ENCODE peak calls at places on chromosome 1, in five cellular contexts. One of them, this sample, is unnamed.

GRCh38 chr1:53722025-53722424 is 16.9 kb downstream of the GLIS1 start:
- DNase-seq in effector memory CD8-positive, alpha-beta T cell: no peak
- DNase-seq in CD4-positive, alpha-beta memory T cell: no peak
- DNase-seq in coronary artery: no peak
- DNase-seq in brain pericyte: no peak
- DNase-seq in this sample: no peak

GRCh38 chr1:10979483-10979920 is 33.0 kb upstream of the TARDBP start:
- DNase-seq in effector memory CD8-positive, alpha-beta T cell: no peak
- DNase-seq in coronary artery: no peak
- DNase-seq in brain pericyte: no peak
- DNase-seq in CD4-positive, alpha-beta memory T cell: no peak
- DNase-seq in this sample: no peak

GRCh38 chr1:89041055-89041707 is 18.5 kb upstream of the GBP3 start:
- DNase-seq in CD4-positive, alpha-beta memory T cell: no peak
- DNase-seq in effector memory CD8-positive, alpha-beta T cell: no peak
- DNase-seq in coronary artery: no peak
- DNase-seq in brain pericyte: no peak
- DNase-seq in this sample: no peak

GRCh38 chr1:234554478-234555311 is 55.3 kb downstream of the IRF2BP2 start:
- DNase-seq in brain pericyte: no peak
- DNase-seq in effector memory CD8-positive, alpha-beta T cell: no peak
- DNase-seq in coronary artery: peak
- DNase-seq in CD4-positive, alpha-beta memory T cell: no peak
- DNase-seq in this sample: no peak

GRCh38 chr1:229121845-229122436 is 149.0 kb upstream of the RAB4A start:
- DNase-seq in CD4-positive, alpha-beta memory T cell: no peak
- DNase-seq in coronary artery: no peak
- DNase-seq in effector memory CD8-positive, alpha-beta T cell: no peak
- DNase-seq in brain pericyte: no peak
- DNase-seq in this sample: no peak

GRCh38 chr1:31439276-31439675 is 26.3 kb downstream of the SERINC2 start:
- DNase-seq in brain pericyte: no peak
- DNase-seq in effector memory CD8-positive, alpha-beta T cell: no peak
- DNase-seq in CD4-positive, alpha-beta memory T cell: no peak
- DNase-seq in coronary artery: no peak
- DNase-seq in this sample: no peak

GRCh38 chr1:221991221-221991620 is 249.3 kb upstream of the DUSP10 start:
- DNase-seq in coronary artery: no peak
- DNase-seq in CD4-positive, alpha-beta memory T cell: no peak
- DNase-seq in effector memory CD8-positive, alpha-beta T cell: no peak
- DNase-seq in brain pericyte: no peak
- DNase-seq in this sample: no peak

GRCh38 chr1:87450615-87451209 is 122.0 kb downstream of the LMO4 start:
- DNase-seq in coronary artery: no peak
- DNase-seq in effector memory CD8-positive, alpha-beta T cell: peak
- DNase-seq in brain pericyte: no peak
- DNase-seq in CD4-positive, alpha-beta memory T cell: peak
- DNase-seq in this sample: no peak

GRCh38 chr1:24926596-24927249 is 3.4 kb downstream of the RUNX3 start:
- DNase-seq in effector memory CD8-positive, alpha-beta T cell: no peak
- DNase-seq in CD4-positive, alpha-beta memory T cell: no peak
- DNase-seq in coronary artery: no peak
- DNase-seq in brain pericyte: no peak
- DNase-seq in this sample: no peak

GRCh38 chr1:15028117-15028516 is 125.4 kb upstream of the TMEM51 start:
- DNase-seq in CD4-positive, alpha-beta memory T cell: no peak
- DNase-seq in effector memory CD8-positive, alpha-beta T cell: no peak
- DNase-seq in coronary artery: no peak
- DNase-seq in brain pericyte: no peak
- DNase-seq in this sample: no peak

GRCh38 chr1:21956720-21957552 is 19.8 kb upstream of the HSPG2 start:
- DNase-seq in CD4-positive, alpha-beta memory T cell: peak
- DNase-seq in brain pericyte: no peak
- DNase-seq in coronary artery: no peak
- DNase-seq in effector memory CD8-positive, alpha-beta T cell: peak
- DNase-seq in this sample: no peak

GRCh38 chr1:56415258-56415657 is 164.1 kb downstream of the PLPP3 start:
- DNase-seq in coronary artery: no peak
- DNase-seq in brain pericyte: no peak
- DNase-seq in CD4-positive, alpha-beta memory T cell: no peak
- DNase-seq in effector memory CD8-positive, alpha-beta T cell: no peak
- DNase-seq in this sample: no peak

GRCh38 chr1:232039303-232039702 is 412.7 kb downstream of the DISC1 start:
- DNase-seq in CD4-positive, alpha-beta memory T cell: no peak
- DNase-seq in effector memory CD8-positive, alpha-beta T cell: no peak
- DNase-seq in brain pericyte: no peak
- DNase-seq in coronary artery: no peak
- DNase-seq in this sample: no peak

GRCh38 chr1:81730881-81731280 is 69.9 kb upstream of the ADGRL2 start:
- DNase-seq in CD4-positive, alpha-beta memory T cell: no peak
- DNase-seq in coronary artery: no peak
- DNase-seq in brain pericyte: no peak
- DNase-seq in effector memory CD8-positive, alpha-beta T cell: no peak
- DNase-seq in this sample: no peak

GRCh38 chr1:174008979-174009378 is 13.2 kb downstream of the RC3H1 start:
- DNase-seq in coronary artery: no peak
- DNase-seq in CD4-positive, alpha-beta memory T cell: no peak
- DNase-seq in brain pericyte: no peak
- DNase-seq in effector memory CD8-positive, alpha-beta T cell: no peak
- DNase-seq in this sample: peak

GRCh38 chr1:201599548-201599947 is 60.6 kb downstream of the NAV1 start:
- DNase-seq in effector memory CD8-positive, alpha-beta T cell: no peak
- DNase-seq in brain pericyte: no peak
- DNase-seq in coronary artery: no peak
- DNase-seq in CD4-positive, alpha-beta memory T cell: no peak
- DNase-seq in this sample: no peak

GRCh38 chr1:240149488-240150094 is 57.9 kb downstream of the FMN2 start:
- DNase-seq in CD4-positive, alpha-beta memory T cell: no peak
- DNase-seq in coronary artery: no peak
- DNase-seq in effector memory CD8-positive, alpha-beta T cell: no peak
- DNase-seq in brain pericyte: no peak
- DNase-seq in this sample: no peak

GRCh38 chr1:2174348-2175054 is 20.1 kb downstream of the FAAP20 start:
- DNase-seq in brain pericyte: no peak
- DNase-seq in coronary artery: peak
- DNase-seq in CD4-positive, alpha-beta memory T cell: peak
- DNase-seq in effector memory CD8-positive, alpha-beta T cell: no peak
- DNase-seq in this sample: peak

GRCh38 chr1:89989791-89990190 is 5.1 kb upstream of the ZNF326 start:
- DNase-seq in coronary artery: no peak
- DNase-seq in brain pericyte: no peak
- DNase-seq in CD4-positive, alpha-beta memory T cell: no peak
- DNase-seq in effector memory CD8-positive, alpha-beta T cell: no peak
- DNase-seq in this sample: no peak

GRCh38 chr1:210723646-210724045 is 394.9 kb downstream of the HHAT start:
- DNase-seq in brain pericyte: no peak
- DNase-seq in coronary artery: no peak
- DNase-seq in CD4-positive, alpha-beta memory T cell: no peak
- DNase-seq in effector memory CD8-positive, alpha-beta T cell: no peak
- DNase-seq in this sample: no peak

GRCh38 chr1:228198977-228199590 is 8.8 kb upstream of the OBSCN start:
- DNase-seq in CD4-positive, alpha-beta memory T cell: no peak
- DNase-seq in brain pericyte: no peak
- DNase-seq in effector memory CD8-positive, alpha-beta T cell: no peak
- DNase-seq in coronary artery: no peak
- DNase-seq in this sample: no peak

GRCh38 chr1:192529031-192529755 is 46.4 kb upstream of the RGS1 start:
- DNase-seq in coronary artery: no peak
- DNase-seq in CD4-positive, alpha-beta memory T cell: no peak
- DNase-seq in brain pericyte: no peak
- DNase-seq in effector memory CD8-positive, alpha-beta T cell: no peak
- DNase-seq in this sample: no peak

GRCh38 chr1:157403608-157404007 is 148.7 kb downstream of the FCRL5 start:
- DNase-seq in CD4-positive, alpha-beta memory T cell: no peak
- DNase-seq in coronary artery: no peak
- DNase-seq in brain pericyte: no peak
- DNase-seq in effector memory CD8-positive, alpha-beta T cell: no peak
- DNase-seq in this sample: peak

GRCh38 chr1:163205513-163205912 is 2.8 kb upstream of the RGS5 start:
- DNase-seq in coronary artery: no peak
- DNase-seq in CD4-positive, alpha-beta memory T cell: no peak
- DNase-seq in effector memory CD8-positive, alpha-beta T cell: no peak
- DNase-seq in brain pericyte: no peak
- DNase-seq in this sample: no peak

GRCh38 chr1:20590313-20590777 is 1.4 kb downstream of the CDA start:
- DNase-seq in coronary artery: no peak
- DNase-seq in CD4-positive, alpha-beta memory T cell: no peak
- DNase-seq in effector memory CD8-positive, alpha-beta T cell: no peak
- DNase-seq in brain pericyte: no peak
- DNase-seq in this sample: peak

GRCh38 chr1:50419192-50419906 is 3.9 kb downstream of the DMRTA2 start:
- DNase-seq in CD4-positive, alpha-beta memory T cell: no peak
- DNase-seq in effector memory CD8-positive, alpha-beta T cell: no peak
- DNase-seq in coronary artery: no peak
- DNase-seq in brain pericyte: no peak
- DNase-seq in this sample: peak

GRCh38 chr1:47696404-47696910 is 258.6 kb downstream of the FOXD2 start:
- DNase-seq in brain pericyte: no peak
- DNase-seq in effector memory CD8-positive, alpha-beta T cell: no peak
- DNase-seq in coronary artery: peak
- DNase-seq in CD4-positive, alpha-beta memory T cell: no peak
- DNase-seq in this sample: no peak

GRCh38 chr1:235275223-235275622 is 52.8 kb downstream of the ARID4B start:
- DNase-seq in coronary artery: no peak
- DNase-seq in CD4-positive, alpha-beta memory T cell: no peak
- DNase-seq in brain pericyte: no peak
- DNase-seq in effector memory CD8-positive, alpha-beta T cell: no peak
- DNase-seq in this sample: peak

GRCh38 chr1:31633117-31633516 is 11.6 kb downstream of the PEF1 start:
- DNase-seq in effector memory CD8-positive, alpha-beta T cell: no peak
- DNase-seq in brain pericyte: no peak
- DNase-seq in CD4-positive, alpha-beta memory T cell: no peak
- DNase-seq in coronary artery: no peak
- DNase-seq in this sample: no peak

GRCh38 chr1:4006676-4007374 is 106.8 kb upstream of the C1orf174 start:
- DNase-seq in effector memory CD8-positive, alpha-beta T cell: no peak
- DNase-seq in CD4-positive, alpha-beta memory T cell: no peak
- DNase-seq in brain pericyte: no peak
- DNase-seq in coronary artery: peak
- DNase-seq in this sample: peak

GRCh38 chr1:234887026-234887910 is 241.4 kb downstream of the TOMM20 start:
- DNase-seq in CD4-positive, alpha-beta memory T cell: no peak
- DNase-seq in coronary artery: no peak
- DNase-seq in effector memory CD8-positive, alpha-beta T cell: no peak
- DNase-seq in brain pericyte: no peak
- DNase-seq in this sample: no peak

GRCh38 chr1:226061793-226062557 is 541 bp upstream of the H3-3A start:
- DNase-seq in brain pericyte: no peak
- DNase-seq in CD4-positive, alpha-beta memory T cell: peak
- DNase-seq in coronary artery: peak
- DNase-seq in effector memory CD8-positive, alpha-beta T cell: peak
- DNase-seq in this sample: peak